ENCODE peak calls at places on chromosomes 6 and 20, in nine cellular contexts. A, D, H, U, X, N, V, R and I are unnamed samples.

GRCh38 chr6:116847234-116847633 is 18.4 kb upstream of the GPRC6A start:
- DNase-seq in X (no peak), D (no peak), U (no peak), R (no peak), V (no peak), H (no peak), N (no peak), A (no peak), I (no peak)

GRCh38 chr6:137160763-137161162 is 12.7 kb downstream of the IL22RA2 start:
- DNase-seq in D (no peak), A (no peak), N (no peak), X (no peak), H (no peak), V (no peak), R (no peak), U (no peak), I (no peak)

GRCh38 chr20:51220293-51220706 is 197.4 kb upstream of the KCNG1 start:
- DNase-seq in X (peak; percentile 32), H (no peak), V (no peak), U (peak; percentile 35), N (peak; percentile 69), D (peak; percentile 84), A (peak; percentile 21), R (no peak), I (no peak)

GRCh38 chr6:2902470-2902762 is 693 bp downstream of the SERPINB9 start:
- DNase-seq in H (no peak), X (no peak), V (peak; percentile 61), D (no peak), R (no peak), A (no peak), N (no peak), U (no peak), I (no peak)

GRCh38 chr6:158122048-158122447 is 46.0 kb downstream of the SERAC1 start:
- DNase-seq in N (no peak), V (no peak), A (no peak), X (no peak), H (no peak), R (no peak), D (no peak), U (no peak), I (no peak)

GRCh38 chr20:17898548-17898994 is 70.0 kb downstream of the SNX5 start:
- DNase-seq in H (peak; percentile 44), N (peak; percentile 74), D (peak; percentile 81), U (peak; percentile 54), R (peak; percentile 84), V (peak; percentile 70), X (peak; percentile 29), A (peak; percentile 36), I (no peak)

GRCh38 chr6:97919631-97920030 is 636.6 kb upstream of the MMS22L start:
- DNase-seq in X (no peak), U (no peak), R (no peak), H (no peak), V (no peak), D (no peak), A (no peak), N (no peak), I (no peak)

GRCh38 chr6:15431762-15432495 is 186.1 kb downstream of the JARID2 start:
- DNase-seq in D (no peak), X (no peak), V (no peak), N (no peak), A (no peak), H (no peak), U (no peak), R (no peak), I (no peak)

GRCh38 chr6:14734416-14735340 is 511.2 kb upstream of the JARID2 start:
- DNase-seq in X (no peak), V (no peak), R (no peak), H (no peak), N (no peak), U (no peak), A (no peak), D (peak; percentile 74), I (no peak)

GRCh38 chr6:968791-969190 is 275.9 kb upstream of the EXOC2 start:
- DNase-seq in A (no peak), U (no peak), V (no peak), D (no peak), X (no peak), R (no peak), H (no peak), N (no peak), I (no peak)

GRCh38 chr6:95578106-95578410 is 723 bp downstream of the MANEA start:
- DNase-seq in H (no peak), D (no peak), U (no peak), V (no peak), A (no peak), R (no peak), X (no peak), N (no peak), I (no peak)

GRCh38 chr6:12283904-12284303 is 6.3 kb upstream of the EDN1 start:
- DNase-seq in A (no peak), R (no peak), H (no peak), U (no peak), X (no peak), D (no peak), N (no peak), V (no peak), I (no peak)

GRCh38 chr6:113511100-113511499 is 346.0 kb upstream of the MARCKS start:
- DNase-seq in D (no peak), N (no peak), A (no peak), H (no peak), U (no peak), R (no peak), V (no peak), X (no peak), I (no peak)

GRCh38 chr20:63691711-63692435 is 4.6 kb upstream of the TNFRSF6B start:
- DNase-seq in H (no peak), D (no peak), X (no peak), V (peak; percentile 32), N (no peak), R (no peak), A (no peak), U (no peak), I (no peak)

GRCh38 chr6:43219119-43219518 is 10.2 kb downstream of the DNPH1 start:
- DNase-seq in U (no peak), A (no peak), H (no peak), R (no peak), D (no peak), V (no peak), N (no peak), X (no peak), I (no peak)

GRCh38 chr6:81562169-81562568 is 190.3 kb downstream of the TENT5A start:
- DNase-seq in H (peak; percentile 43), U (no peak), D (no peak), N (no peak), X (no peak), R (no peak), V (no peak), A (no peak), I (no peak)

GRCh38 chr6:51514396-51515051 is 572.9 kb downstream of the PKHD1 start:
- DNase-seq in H (no peak), V (no peak), A (no peak), D (no peak), X (no peak), R (no peak), N (no peak), U (no peak), I (no peak)

GRCh38 chr6:139539852-139540251 is 165.4 kb upstream of the CITED2 start:
- DNase-seq in N (no peak), V (peak; percentile 72), D (no peak), A (no peak), H (peak; percentile 95), U (no peak), R (peak; percentile 55), X (no peak), I (no peak)

GRCh38 chr6:151916680-151917164 is 109.2 kb downstream of the ESR1 start:
- DNase-seq in H (no peak), R (no peak), U (no peak), D (no peak), A (no peak), X (no peak), V (no peak), N (no peak), I (no peak)

GRCh38 chr6:159044899-159045727 is at the start of gene TAGAP:
- DNase-seq in V (peak; percentile 80), R (peak; percentile 72), A (peak; percentile 77), N (no peak), D (peak; percentile 88), X (peak; percentile 44), H (no peak), U (peak; percentile 76), I (no peak)

GRCh38 chr6:56374841-56375369 is 127.5 kb upstream of the COL21A1 start:
- DNase-seq in V (no peak), U (no peak), A (no peak), R (no peak), N (no peak), X (no peak), H (peak; percentile 43), D (no peak), I (no peak)

GRCh38 chr20:52049001-52049731 is 142.4 kb downstream of the ZFP64 start:
- DNase-seq in H (no peak), R (no peak), D (no peak), X (no peak), V (no peak), U (no peak), A (no peak), N (peak; percentile 15), I (no peak)